ENCODE peak calls at places on chromosomes 2 and 18, in eight cellular contexts. One of them, this sample, is unnamed.

GRCh38 chr2:7552825-7553550 is 635.8 kb downstream of the RNF144A start:
- DNase-seq in epithelial cell of esophagus: no peak
- DNase-seq in activated CD4-positive, alpha-beta T cell treated with anti-CD3 and anti-CD28 coated beads, Interleukin-2, amount 10 ng/mL, durations not matched to agents 7 days and 5 days: no peak
- DNase-seq in astrocyte: no peak
- DNase-seq in substantia nigra: no peak
- DNase-seq in NCI-H1694 treated with DMSO at 0.1 percent for 48 hours: no peak
- DNase-seq in neural progenitor cell: peak
- DNase-seq in kidney glomerular epithelial cell: no peak
- DNase-seq in this sample: no peak

GRCh38 chr2:55771612-55772011 is 78.0 kb upstream of the PNPT1 start:
- DNase-seq in epithelial cell of esophagus: peak
- DNase-seq in NCI-H1694 treated with DMSO at 0.1 percent for 48 hours: peak
- DNase-seq in neural progenitor cell: peak
- DNase-seq in substantia nigra: no peak
- DNase-seq in activated CD4-positive, alpha-beta T cell treated with anti-CD3 and anti-CD28 coated beads, Interleukin-2, amount 10 ng/mL, durations not matched to agents 7 days and 5 days: no peak
- DNase-seq in astrocyte: peak
- DNase-seq in kidney glomerular epithelial cell: peak
- DNase-seq in this sample: no peak

GRCh38 chr18:10252494-10252893 is 201.9 kb upstream of the APCDD1 start:
- DNase-seq in substantia nigra: no peak
- DNase-seq in neural progenitor cell: no peak
- DNase-seq in epithelial cell of esophagus: no peak
- DNase-seq in astrocyte: peak
- DNase-seq in activated CD4-positive, alpha-beta T cell treated with anti-CD3 and anti-CD28 coated beads, Interleukin-2, amount 10 ng/mL, durations not matched to agents 7 days and 5 days: no peak
- DNase-seq in kidney glomerular epithelial cell: no peak
- DNase-seq in NCI-H1694 treated with DMSO at 0.1 percent for 48 hours: no peak
- DNase-seq in this sample: no peak

GRCh38 chr18:79911871-79912270 is 39.6 kb downstream of the SLC66A2 start:
- DNase-seq in astrocyte: no peak
- DNase-seq in epithelial cell of esophagus: no peak
- DNase-seq in NCI-H1694 treated with DMSO at 0.1 percent for 48 hours: no peak
- DNase-seq in kidney glomerular epithelial cell: no peak
- DNase-seq in activated CD4-positive, alpha-beta T cell treated with anti-CD3 and anti-CD28 coated beads, Interleukin-2, amount 10 ng/mL, durations not matched to agents 7 days and 5 days: no peak
- DNase-seq in substantia nigra: no peak
- DNase-seq in neural progenitor cell: no peak
- DNase-seq in this sample: no peak

GRCh38 chr2:62306751-62307468 is 111.0 kb downstream of the B3GNT2 start:
- DNase-seq in astrocyte: no peak
- DNase-seq in substantia nigra: no peak
- DNase-seq in neural progenitor cell: peak
- DNase-seq in epithelial cell of esophagus: peak
- DNase-seq in activated CD4-positive, alpha-beta T cell treated with anti-CD3 and anti-CD28 coated beads, Interleukin-2, amount 10 ng/mL, durations not matched to agents 7 days and 5 days: peak
- DNase-seq in kidney glomerular epithelial cell: no peak
- DNase-seq in NCI-H1694 treated with DMSO at 0.1 percent for 48 hours: no peak
- DNase-seq in this sample: peak

GRCh38 chr2:151728736-151729415 is 5.4 kb downstream of the NEB start:
- DNase-seq in neural progenitor cell: no peak
- DNase-seq in epithelial cell of esophagus: no peak
- DNase-seq in kidney glomerular epithelial cell: no peak
- DNase-seq in activated CD4-positive, alpha-beta T cell treated with anti-CD3 and anti-CD28 coated beads, Interleukin-2, amount 10 ng/mL, durations not matched to agents 7 days and 5 days: no peak
- DNase-seq in NCI-H1694 treated with DMSO at 0.1 percent for 48 hours: no peak
- DNase-seq in astrocyte: no peak
- DNase-seq in substantia nigra: no peak
- DNase-seq in this sample: no peak

GRCh38 chr2:51032748-51033355 is 920 bp upstream of the NRXN1 start:
- DNase-seq in astrocyte: no peak
- DNase-seq in kidney glomerular epithelial cell: no peak
- DNase-seq in NCI-H1694 treated with DMSO at 0.1 percent for 48 hours: no peak
- DNase-seq in activated CD4-positive, alpha-beta T cell treated with anti-CD3 and anti-CD28 coated beads, Interleukin-2, amount 10 ng/mL, durations not matched to agents 7 days and 5 days: no peak
- DNase-seq in neural progenitor cell: no peak
- DNase-seq in substantia nigra: no peak
- DNase-seq in epithelial cell of esophagus: no peak
- DNase-seq in this sample: no peak

GRCh38 chr2:31467426-31467825 is 52.9 kb upstream of the XDH start:
- DNase-seq in kidney glomerular epithelial cell: no peak
- DNase-seq in NCI-H1694 treated with DMSO at 0.1 percent for 48 hours: no peak
- DNase-seq in astrocyte: no peak
- DNase-seq in substantia nigra: no peak
- DNase-seq in neural progenitor cell: peak
- DNase-seq in activated CD4-positive, alpha-beta T cell treated with anti-CD3 and anti-CD28 coated beads, Interleukin-2, amount 10 ng/mL, durations not matched to agents 7 days and 5 days: no peak
- DNase-seq in epithelial cell of esophagus: peak
- DNase-seq in this sample: no peak

GRCh38 chr2:234099266-234099665 is 48.8 kb downstream of the SPP2 start:
- DNase-seq in astrocyte: no peak
- DNase-seq in substantia nigra: no peak
- DNase-seq in epithelial cell of esophagus: no peak
- DNase-seq in neural progenitor cell: no peak
- DNase-seq in NCI-H1694 treated with DMSO at 0.1 percent for 48 hours: no peak
- DNase-seq in activated CD4-positive, alpha-beta T cell treated with anti-CD3 and anti-CD28 coated beads, Interleukin-2, amount 10 ng/mL, durations not matched to agents 7 days and 5 days: no peak
- DNase-seq in kidney glomerular epithelial cell: no peak
- DNase-seq in this sample: no peak

GRCh38 chr2:203708846-203709815 is 2.7 kb downstream of the CD28 start:
- DNase-seq in kidney glomerular epithelial cell: no peak
- DNase-seq in neural progenitor cell: no peak
- DNase-seq in substantia nigra: no peak
- DNase-seq in activated CD4-positive, alpha-beta T cell treated with anti-CD3 and anti-CD28 coated beads, Interleukin-2, amount 10 ng/mL, durations not matched to agents 7 days and 5 days: no peak
- DNase-seq in astrocyte: no peak
- DNase-seq in NCI-H1694 treated with DMSO at 0.1 percent for 48 hours: no peak
- DNase-seq in epithelial cell of esophagus: no peak
- DNase-seq in this sample: no peak

GRCh38 chr2:101064868-101065549 is 62.9 kb downstream of the RPL31 start:
- DNase-seq in substantia nigra: no peak
- DNase-seq in NCI-H1694 treated with DMSO at 0.1 percent for 48 hours: no peak
- DNase-seq in astrocyte: peak
- DNase-seq in epithelial cell of esophagus: peak
- DNase-seq in kidney glomerular epithelial cell: peak
- DNase-seq in neural progenitor cell: no peak
- DNase-seq in activated CD4-positive, alpha-beta T cell treated with anti-CD3 and anti-CD28 coated beads, Interleukin-2, amount 10 ng/mL, durations not matched to agents 7 days and 5 days: no peak
- DNase-seq in this sample: no peak

This sample was measured in posterior cingulate gyrus.